ENCODE peak calls at places on chromosomes 12 and 14, in nine cellular contexts. One of them, this sample, is unnamed.

GRCh38 chr12:27762757-27763156 is 17.3 kb upstream of the KLHL42 start:
- DNase-seq in GM12878: no peak
- DNase-seq in mammary epithelial cell: no peak
- DNase-seq in WTC11: no peak
- DNase-seq in mucosa of descending colon: no peak
- DNase-seq in astrocyte of the spinal cord: no peak
- DNase-seq in CD14-positive monocyte: no peak
- DNase-seq in sigmoid colon: no peak
- DNase-seq in heart left ventricle: no peak
- DNase-seq in this sample: no peak

GRCh38 chr12:130873825-130874224 is 2.0 kb downstream of the RAN start:
- DNase-seq in WTC11: no peak
- DNase-seq in astrocyte of the spinal cord: no peak
- DNase-seq in GM12878: no peak
- DNase-seq in sigmoid colon: no peak
- DNase-seq in CD14-positive monocyte: no peak
- DNase-seq in mucosa of descending colon: no peak
- DNase-seq in mammary epithelial cell: no peak
- DNase-seq in heart left ventricle: no peak
- DNase-seq in this sample: no peak

GRCh38 chr12:6780573-6780972 is 8.3 kb downstream of the LAG3 start:
- DNase-seq in heart left ventricle: no peak
- DNase-seq in GM12878: no peak
- DNase-seq in sigmoid colon: no peak
- DNase-seq in WTC11: no peak
- DNase-seq in mammary epithelial cell: no peak
- DNase-seq in astrocyte of the spinal cord: no peak
- DNase-seq in mucosa of descending colon: no peak
- DNase-seq in CD14-positive monocyte: no peak
- DNase-seq in this sample: no peak

GRCh38 chr12:125038976-125039625 is 26.1 kb upstream of the AACS start:
- DNase-seq in mucosa of descending colon: no peak
- DNase-seq in CD14-positive monocyte: no peak
- DNase-seq in GM12878: no peak
- DNase-seq in sigmoid colon: peak
- DNase-seq in mammary epithelial cell: no peak
- DNase-seq in heart left ventricle: no peak
- DNase-seq in WTC11: no peak
- DNase-seq in astrocyte of the spinal cord: no peak
- DNase-seq in this sample: no peak

GRCh38 chr12:11711675-11712327 is 62.3 kb downstream of the ETV6 start:
- DNase-seq in mucosa of descending colon: no peak
- DNase-seq in WTC11: no peak
- DNase-seq in astrocyte of the spinal cord: no peak
- DNase-seq in GM12878: no peak
- DNase-seq in sigmoid colon: no peak
- DNase-seq in CD14-positive monocyte: no peak
- DNase-seq in mammary epithelial cell: no peak
- DNase-seq in heart left ventricle: no peak
- DNase-seq in this sample: no peak

GRCh38 chr14:52380294-52380693 is 66.2 kb downstream of the PTGER2 start:
- DNase-seq in sigmoid colon: no peak
- DNase-seq in GM12878: peak
- DNase-seq in heart left ventricle: no peak
- DNase-seq in mucosa of descending colon: no peak
- DNase-seq in WTC11: no peak
- DNase-seq in CD14-positive monocyte: no peak
- DNase-seq in astrocyte of the spinal cord: peak
- DNase-seq in mammary epithelial cell: peak
- DNase-seq in this sample: no peak

GRCh38 chr14:59187802-59188460 is 536 bp upstream of the DAAM1 start:
- DNase-seq in heart left ventricle: peak
- DNase-seq in mucosa of descending colon: peak
- DNase-seq in WTC11: peak
- DNase-seq in astrocyte of the spinal cord: no peak
- DNase-seq in CD14-positive monocyte: peak
- DNase-seq in GM12878: no peak
- DNase-seq in sigmoid colon: peak
- DNase-seq in mammary epithelial cell: no peak
- DNase-seq in this sample: peak

GRCh38 chr12:59041241-59042121 is 121.2 kb upstream of the LRIG3 start:
- DNase-seq in GM12878: no peak
- DNase-seq in sigmoid colon: no peak
- DNase-seq in mammary epithelial cell: peak
- DNase-seq in mucosa of descending colon: no peak
- DNase-seq in heart left ventricle: no peak
- DNase-seq in astrocyte of the spinal cord: peak
- DNase-seq in WTC11: no peak
- DNase-seq in CD14-positive monocyte: no peak
- DNase-seq in this sample: no peak

GRCh38 chr14:37232907-37233481 is 35.3 kb downstream of the MIPOL1 start:
- DNase-seq in mucosa of descending colon: peak
- DNase-seq in sigmoid colon: no peak
- DNase-seq in mammary epithelial cell: peak
- DNase-seq in CD14-positive monocyte: no peak
- DNase-seq in WTC11: no peak
- DNase-seq in GM12878: no peak
- DNase-seq in heart left ventricle: no peak
- DNase-seq in astrocyte of the spinal cord: peak
- DNase-seq in this sample: peak

GRCh38 chr12:25957898-25958253 is 606 bp upstream of the RASSF8 start:
- DNase-seq in astrocyte of the spinal cord: peak
- DNase-seq in WTC11: no peak
- DNase-seq in GM12878: no peak
- DNase-seq in heart left ventricle: no peak
- DNase-seq in mammary epithelial cell: peak
- DNase-seq in mucosa of descending colon: no peak
- DNase-seq in sigmoid colon: no peak
- DNase-seq in CD14-positive monocyte: no peak
- DNase-seq in this sample: no peak

GRCh38 chr12:110253176-110253575 is 27.9 kb upstream of the ATP2A2 start:
- DNase-seq in mucosa of descending colon: peak
- DNase-seq in astrocyte of the spinal cord: peak
- DNase-seq in mammary epithelial cell: no peak
- DNase-seq in WTC11: no peak
- DNase-seq in sigmoid colon: peak
- DNase-seq in GM12878: no peak
- DNase-seq in CD14-positive monocyte: peak
- DNase-seq in heart left ventricle: peak
- DNase-seq in this sample: no peak

GRCh38 chr14:54025661-54026060 is 69.0 kb upstream of the BMP4 start:
- DNase-seq in heart left ventricle: no peak
- DNase-seq in mammary epithelial cell: peak
- DNase-seq in CD14-positive monocyte: no peak
- DNase-seq in astrocyte of the spinal cord: peak
- DNase-seq in GM12878: no peak
- DNase-seq in mucosa of descending colon: peak
- DNase-seq in sigmoid colon: no peak
- DNase-seq in WTC11: peak
- DNase-seq in this sample: no peak

GRCh38 chr12:54463034-54463433 is 10.4 kb downstream of the GTSF1 start:
- DNase-seq in GM12878: no peak
- DNase-seq in heart left ventricle: no peak
- DNase-seq in mammary epithelial cell: peak
- DNase-seq in mucosa of descending colon: no peak
- DNase-seq in sigmoid colon: peak
- DNase-seq in WTC11: no peak
- DNase-seq in astrocyte of the spinal cord: peak
- DNase-seq in CD14-positive monocyte: peak
- DNase-seq in this sample: no peak

GRCh38 chr14:98010791-98011190 is 1213.6 kb downstream of the VRK1 start:
- DNase-seq in WTC11: no peak
- DNase-seq in astrocyte of the spinal cord: no peak
- DNase-seq in CD14-positive monocyte: no peak
- DNase-seq in mammary epithelial cell: no peak
- DNase-seq in mucosa of descending colon: no peak
- DNase-seq in heart left ventricle: no peak
- DNase-seq in GM12878: no peak
- DNase-seq in sigmoid colon: no peak
- DNase-seq in this sample: no peak

GRCh38 chr12:122452701-122453285 is 30.3 kb upstream of the CLIP1 start:
- DNase-seq in mammary epithelial cell: no peak
- DNase-seq in sigmoid colon: peak
- DNase-seq in heart left ventricle: no peak
- DNase-seq in WTC11: no peak
- DNase-seq in CD14-positive monocyte: no peak
- DNase-seq in mucosa of descending colon: no peak
- DNase-seq in astrocyte of the spinal cord: no peak
- DNase-seq in GM12878: no peak
- DNase-seq in this sample: no peak

GRCh38 chr12:48536602-48537001 is 11.2 kb downstream of the OR8S1 start:
- DNase-seq in mucosa of descending colon: no peak
- DNase-seq in sigmoid colon: no peak
- DNase-seq in CD14-positive monocyte: no peak
- DNase-seq in GM12878: no peak
- DNase-seq in heart left ventricle: no peak
- DNase-seq in mammary epithelial cell: no peak
- DNase-seq in astrocyte of the spinal cord: no peak
- DNase-seq in WTC11: no peak
- DNase-seq in this sample: no peak

GRCh38 chr12:48542300-48542928 is 17.0 kb downstream of the OR8S1 start:
- DNase-seq in astrocyte of the spinal cord: no peak
- DNase-seq in mammary epithelial cell: peak
- DNase-seq in GM12878: no peak
- DNase-seq in WTC11: no peak
- DNase-seq in mucosa of descending colon: peak
- DNase-seq in heart left ventricle: no peak
- DNase-seq in sigmoid colon: no peak
- DNase-seq in CD14-positive monocyte: no peak
- DNase-seq in this sample: peak
- TF ChIP-seq CTCF in astrocyte of the spinal cord: peak
- TF ChIP-seq CTCF in mammary epithelial cell: peak
- TF ChIP-seq CTCF in GM12878: peak
- TF ChIP-seq CTCF in WTC11: no peak
- TF ChIP-seq CTCF in mucosa of descending colon: peak
- TF ChIP-seq CTCF in heart left ventricle: peak
- TF ChIP-seq CTCF in sigmoid colon: no peak
- TF ChIP-seq CTCF in CD14-positive monocyte: peak
- TF ChIP-seq CTCF in this sample: peak

GRCh38 chr14:89418452-89418851 is 1.4 kb upstream of the FOXN3 start:
- DNase-seq in mammary epithelial cell: no peak
- DNase-seq in CD14-positive monocyte: no peak
- DNase-seq in heart left ventricle: no peak
- DNase-seq in astrocyte of the spinal cord: no peak
- DNase-seq in sigmoid colon: peak
- DNase-seq in mucosa of descending colon: no peak
- DNase-seq in WTC11: no peak
- DNase-seq in GM12878: no peak
- DNase-seq in this sample: no peak
- TF ChIP-seq CTCF in mammary epithelial cell: no peak
- TF ChIP-seq CTCF in CD14-positive monocyte: no peak
- TF ChIP-seq CTCF in heart left ventricle: no peak
- TF ChIP-seq CTCF in astrocyte of the spinal cord: no peak
- TF ChIP-seq CTCF in sigmoid colon: no peak
- TF ChIP-seq CTCF in mucosa of descending colon: no peak
- TF ChIP-seq CTCF in WTC11: no peak
- TF ChIP-seq CTCF in GM12878: no peak
- TF ChIP-seq CTCF in this sample: no peak

GRCh38 chr12:102116392-102116791 is 3.5 kb downstream of the NUP37 start:
- DNase-seq in CD14-positive monocyte: no peak
- DNase-seq in GM12878: no peak
- DNase-seq in mucosa of descending colon: no peak
- DNase-seq in WTC11: no peak
- DNase-seq in astrocyte of the spinal cord: no peak
- DNase-seq in sigmoid colon: no peak
- DNase-seq in mammary epithelial cell: no peak
- DNase-seq in heart left ventricle: no peak
- DNase-seq in this sample: no peak
- TF ChIP-seq CTCF in CD14-positive monocyte: no peak
- TF ChIP-seq CTCF in GM12878: no peak
- TF ChIP-seq CTCF in mucosa of descending colon: no peak
- TF ChIP-seq CTCF in WTC11: no peak
- TF ChIP-seq CTCF in astrocyte of the spinal cord: no peak
- TF ChIP-seq CTCF in sigmoid colon: no peak
- TF ChIP-seq CTCF in mammary epithelial cell: no peak
- TF ChIP-seq CTCF in heart left ventricle: no peak
- TF ChIP-seq CTCF in this sample: no peak

DNA sequence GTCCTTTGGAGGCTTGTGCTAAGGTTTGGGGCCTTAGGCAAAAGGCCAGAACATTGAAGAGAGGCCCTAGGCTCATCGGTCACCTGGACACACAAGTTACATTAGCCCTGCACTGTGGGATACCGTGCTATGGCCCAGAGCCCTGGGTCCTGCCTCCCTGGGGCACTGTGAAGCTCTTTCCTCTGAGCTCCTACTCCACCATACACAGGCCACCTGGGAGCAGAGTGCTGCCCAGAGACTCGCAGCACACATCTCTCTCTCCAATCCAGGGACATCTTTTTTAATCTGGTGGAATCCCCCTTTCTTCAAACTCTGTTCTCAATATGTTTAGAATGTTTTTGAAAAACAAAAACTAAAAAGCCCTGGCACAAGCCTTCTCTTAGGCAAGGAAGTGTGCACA is 314.2 kb upstream of the RGS6 start:
- DNase-seq in CD14-positive monocyte: no peak
- DNase-seq in mucosa of descending colon: no peak
- DNase-seq in sigmoid colon: no peak
- DNase-seq in astrocyte of the spinal cord: no peak
- DNase-seq in mammary epithelial cell: no peak
- DNase-seq in heart left ventricle: no peak
- DNase-seq in GM12878: no peak
- DNase-seq in WTC11: no peak
- DNase-seq in this sample: no peak
- TF ChIP-seq CTCF in CD14-positive monocyte: no peak
- TF ChIP-seq CTCF in mucosa of descending colon: no peak
- TF ChIP-seq CTCF in sigmoid colon: no peak
- TF ChIP-seq CTCF in astrocyte of the spinal cord: no peak
- TF ChIP-seq CTCF in mammary epithelial cell: no peak
- TF ChIP-seq CTCF in heart left ventricle: no peak
- TF ChIP-seq CTCF in GM12878: no peak
- TF ChIP-seq CTCF in WTC11: no peak
- TF ChIP-seq CTCF in this sample: no peak

GRCh38 chr12:112741106-112741505 is 50.4 kb upstream of the RPH3A start:
- DNase-seq in GM12878: no peak
- DNase-seq in CD14-positive monocyte: no peak
- DNase-seq in sigmoid colon: no peak
- DNase-seq in mucosa of descending colon: no peak
- DNase-seq in heart left ventricle: no peak
- DNase-seq in astrocyte of the spinal cord: no peak
- DNase-seq in mammary epithelial cell: no peak
- DNase-seq in WTC11: no peak
- DNase-seq in this sample: no peak

GRCh38 chr12:112738531-112738930 is 53.0 kb upstream of the RPH3A start:
- DNase-seq in WTC11: no peak
- DNase-seq in CD14-positive monocyte: no peak
- DNase-seq in sigmoid colon: no peak
- DNase-seq in GM12878: no peak
- DNase-seq in mammary epithelial cell: no peak
- DNase-seq in mucosa of descending colon: no peak
- DNase-seq in heart left ventricle: no peak
- DNase-seq in astrocyte of the spinal cord: no peak
- DNase-seq in this sample: no peak

GRCh38 chr12:112735296-112735695 is 56.3 kb upstream of the RPH3A start:
- DNase-seq in GM12878: no peak
- DNase-seq in CD14-positive monocyte: no peak
- DNase-seq in WTC11: no peak
- DNase-seq in mammary epithelial cell: no peak
- DNase-seq in sigmoid colon: no peak
- DNase-seq in mucosa of descending colon: no peak
- DNase-seq in heart left ventricle: no peak
- DNase-seq in astrocyte of the spinal cord: no peak
- DNase-seq in this sample: no peak

GRCh38 chr12:112734859-112735258 is 56.7 kb upstream of the RPH3A start:
- DNase-seq in CD14-positive monocyte: no peak
- DNase-seq in sigmoid colon: no peak
- DNase-seq in GM12878: no peak
- DNase-seq in WTC11: no peak
- DNase-seq in heart left ventricle: no peak
- DNase-seq in mucosa of descending colon: no peak
- DNase-seq in astrocyte of the spinal cord: no peak
- DNase-seq in mammary epithelial cell: no peak
- DNase-seq in this sample: no peak

GRCh38 chr12:112740387-112740934 is 51.1 kb upstream of the RPH3A start:
- DNase-seq in sigmoid colon: no peak
- DNase-seq in CD14-positive monocyte: no peak
- DNase-seq in heart left ventricle: no peak
- DNase-seq in mucosa of descending colon: no peak
- DNase-seq in WTC11: no peak
- DNase-seq in astrocyte of the spinal cord: no peak
- DNase-seq in mammary epithelial cell: no peak
- DNase-seq in GM12878: no peak
- DNase-seq in this sample: no peak
- TF ChIP-seq CTCF in sigmoid colon: no peak
- TF ChIP-seq CTCF in CD14-positive monocyte: no peak
- TF ChIP-seq CTCF in heart left ventricle: no peak
- TF ChIP-seq CTCF in mucosa of descending colon: no peak
- TF ChIP-seq CTCF in WTC11: no peak
- TF ChIP-seq CTCF in astrocyte of the spinal cord: no peak
- TF ChIP-seq CTCF in mammary epithelial cell: no peak
- TF ChIP-seq CTCF in GM12878: no peak
- TF ChIP-seq CTCF in this sample: no peak